ENCODE peak calls at places on chromosomes 12 and 14, in eight cellular contexts. U, G, W, Z, B, A, J and R are unnamed samples.

GRCh38 chr14:63614964-63615363 is 26.7 kb downstream of the WDR89 start:
- DNase-seq in Z (peak), B (no peak), W (peak), A (no peak), U (peak), J (no peak), G (peak), R (no peak)

GRCh38 chr12:5500326-5500659 is 68.4 kb downstream of the NTF3 start:
- DNase-seq in U (no peak), Z (no peak), W (no peak), A (no peak), B (no peak), J (no peak), G (no peak), R (no peak)

GRCh38 chr12:51318846-51319570 is 5.0 kb downstream of the BIN2 start:
- DNase-seq in Z (no peak), G (peak), A (no peak), J (peak), B (no peak), U (no peak), W (no peak), R (no peak)

GRCh38 chr12:3559601-3560294 is 68.7 kb downstream of the PRMT8 start:
- DNase-seq in A (no peak), W (no peak), B (no peak), U (no peak), G (no peak), J (no peak), Z (no peak), R (no peak)

GRCh38 chr12:46339051-46339450 is 33.5 kb downstream of the SLC38A2 start:
- DNase-seq in G (no peak), J (no peak), B (no peak), A (no peak), U (no peak), W (no peak), Z (no peak), R (no peak)

GRCh38 chr14:60310086-60310684 is 61.2 kb downstream of the PPM1A start:
- DNase-seq in J (no peak), W (no peak), A (no peak), G (peak), B (no peak), U (no peak), Z (no peak), R (peak)

GRCh38 chr12:107436376-107436775 is 249.2 kb upstream of the PWP1 start:
- DNase-seq in A (no peak), U (no peak), Z (peak), J (no peak), G (peak), B (peak), W (peak), R (peak)

GRCh38 chr12:99453831-99454538 is 193.6 kb upstream of the GARIN6 start:
- DNase-seq in Z (no peak), J (no peak), A (no peak), U (no peak), W (peak), B (no peak), G (peak), R (peak)

GRCh38 chr12:48379784-48380183 is 29.1 kb upstream of the ZNF641 start:
- DNase-seq in G (peak), U (no peak), A (no peak), W (no peak), B (no peak), J (no peak), Z (peak), R (no peak)

GRCh38 chr12:30853561-30854133 is 72.9 kb upstream of the TSPAN11 start:
- DNase-seq in A (no peak), J (no peak), Z (no peak), W (no peak), B (no peak), U (no peak), G (no peak), R (no peak)

GRCh38 chr14:92886337-92886736 is 36.6 kb upstream of the CHGA start:
- DNase-seq in W (no peak), Z (no peak), U (no peak), A (no peak), J (no peak), G (no peak), B (no peak), R (peak)

GRCh38 chr14:88611878-88612277 is 49.0 kb downstream of the ZC3H14 start:
- DNase-seq in J (no peak), B (no peak), U (peak), Z (peak), W (peak), A (no peak), G (no peak), R (no peak)

GRCh38 chr12:77895699-77896098 is 65.0 kb downstream of the NAV3 start:
- DNase-seq in B (no peak), G (no peak), W (no peak), A (no peak), U (no peak), J (no peak), Z (no peak), R (no peak)

GRCh38 chr14:81246561-81247270 is 26.0 kb upstream of the GTF2A1 start:
- DNase-seq in B (no peak), W (no peak), J (no peak), A (no peak), Z (no peak), U (no peak), G (peak), R (no peak)

GRCh38 chr12:126051611-126052107 is 986.4 kb downstream of the AACS start:
- DNase-seq in Z (peak), U (no peak), G (peak), J (no peak), A (no peak), W (peak), B (no peak), R (peak)

GRCh38 chr14:36212987-36213386 is 36.5 kb upstream of the PTCSC3 start:
- DNase-seq in Z (no peak), J (no peak), A (no peak), W (no peak), B (no peak), U (no peak), G (no peak), R (no peak)

GRCh38 chr14:21997300-21997699 is 323.7 kb upstream of the OR4E1 start:
- DNase-seq in A (no peak), J (peak), U (peak), W (no peak), B (peak), G (no peak), Z (peak), R (peak)

GRCh38 chr12:75735853-75736252 is 224.4 kb upstream of the KRR1 start:
- DNase-seq in J (no peak), G (no peak), W (peak), A (no peak), Z (peak), U (no peak), B (no peak), R (no peak)

GRCh38 chr12:94545937-94546771 is 86.5 kb upstream of the CEP83 start:
- DNase-seq in U (peak), G (peak), J (no peak), Z (peak), W (peak), A (no peak), B (peak), R (peak)

GRCh38 chr12:48883305-48884171 is 17.9 kb upstream of the RND1 start:
- DNase-seq in U (peak), A (no peak), B (peak), J (no peak), G (peak), Z (no peak), W (peak), R (peak)

GRCh38 chr12:16369156-16369555 is 21.7 kb downstream of the MGST1 start:
- DNase-seq in U (no peak), B (no peak), J (no peak), Z (peak), W (no peak), G (no peak), A (no peak), R (no peak)

GRCh38 chr14:52873096-52873495 is 77.8 kb downstream of the FERMT2 start:
- DNase-seq in U (no peak), J (no peak), Z (no peak), B (no peak), A (no peak), W (no peak), G (no peak), R (no peak)

GRCh38 chr12:89999699-90000505 is 291.3 kb upstream of the ATP2B1 start:
- DNase-seq in Z (peak), J (no peak), A (no peak), B (no peak), U (peak), G (peak), W (peak), R (peak)

GRCh38 chr14:104644236-104644635 is 39.7 kb upstream of the TMEM179 start:
- DNase-seq in J (no peak), U (no peak), W (no peak), B (no peak), A (no peak), Z (no peak), G (no peak), R (no peak)

GRCh38 chr12:74780458-74781241 is 243.0 kb downstream of the ATXN7L3B start:
- DNase-seq in U (no peak), Z (peak), G (peak), A (no peak), J (no peak), W (peak), B (no peak), R (no peak)

GRCh38 chr12:76790564-76791552 is 26.9 kb downstream of the ZDHHC17 start:
- DNase-seq in G (peak), J (no peak), Z (peak), U (peak), A (no peak), W (no peak), B (peak), R (no peak)

GRCh38 chr14:71336488-71337192 is 429.4 kb downstream of the PCNX1 start:
- DNase-seq in B (no peak), U (no peak), J (no peak), W (no peak), Z (no peak), G (no peak), A (no peak), R (no peak)

GRCh38 chr14:71341160-71341559 is 433.9 kb downstream of the PCNX1 start:
- DNase-seq in G (no peak), W (no peak), A (no peak), J (no peak), Z (no peak), B (no peak), U (no peak), R (no peak)

GRCh38 chr14:71344506-71344905 is 437.2 kb downstream of the PCNX1 start:
- DNase-seq in Z (no peak), U (no peak), J (no peak), W (no peak), B (no peak), A (no peak), G (no peak), R (no peak)

GRCh38 chr14:71338153-71338552 is 430.9 kb downstream of the PCNX1 start:
- DNase-seq in G (no peak), B (no peak), A (no peak), Z (no peak), U (no peak), J (no peak), W (no peak), R (no peak)

DNA sequence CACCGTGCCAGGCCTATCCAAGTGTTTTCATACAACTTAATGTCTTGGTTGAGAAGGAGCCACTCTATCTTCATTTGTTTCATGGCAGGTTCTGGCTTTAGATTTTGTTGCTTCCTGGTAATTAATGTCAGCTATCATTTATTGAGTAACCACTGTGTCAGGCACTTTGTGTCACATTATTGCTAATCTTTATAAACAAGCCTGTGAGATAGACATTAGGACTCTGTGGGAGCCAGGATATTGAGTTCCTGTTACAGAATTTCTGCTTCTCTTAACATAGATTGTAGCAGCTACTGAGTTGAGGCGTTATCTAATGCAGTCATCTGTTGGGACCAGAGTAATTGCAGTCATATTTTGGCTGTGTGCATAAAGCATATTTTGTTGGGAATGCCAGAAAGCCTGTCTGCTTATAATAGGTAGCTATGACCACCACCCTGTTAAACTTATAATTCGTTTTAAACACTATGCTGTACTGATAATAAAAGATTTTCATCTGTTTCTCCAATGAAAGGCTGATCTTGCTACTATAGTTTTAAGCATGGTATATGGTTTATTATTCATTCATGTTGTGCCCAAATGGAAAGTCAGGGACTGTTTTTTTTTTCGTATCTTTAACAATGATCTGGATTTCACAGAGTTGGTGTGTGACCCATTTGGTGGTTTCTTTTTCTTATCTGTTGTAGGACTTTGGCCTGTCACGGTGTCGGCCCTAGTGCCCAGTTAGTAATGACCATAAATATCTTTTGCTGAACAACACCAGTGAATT is 432.6 kb downstream of the PCNX1 start:
- DNase-seq in B (no peak), Z (no peak), G (no peak), W (no peak), J (no peak), A (no peak), U (peak), R (no peak)
- H3K4me3 ChIP-seq in B (no peak), Z (no peak), G (no peak), W (no peak), J (no peak), A (no peak), U (no peak), R (no peak)

GRCh38 chr12:54388214-54389138 is 3.9 kb upstream of the ZNF385A start:
- DNase-seq in J (no peak), W (no peak), A (no peak), Z (no peak), U (no peak), G (no peak), B (no peak), R (peak)

GRCh38 chr12:54389536-54390175 is 5.1 kb upstream of the ZNF385A start:
- DNase-seq in W (no peak), G (no peak), J (no peak), Z (no peak), A (peak), U (no peak), B (no peak), R (no peak)

GRCh38 chr12:54389139-54389508 is 4.6 kb upstream of the ZNF385A start:
- DNase-seq in J (no peak), B (no peak), A (no peak), Z (no peak), W (no peak), G (no peak), U (no peak), R (no peak)

GRCh38 chr12:54390668-54391551 is 6.4 kb upstream of the ZNF385A start:
- DNase-seq in U (no peak), A (peak), G (no peak), Z (no peak), J (peak), B (peak), W (no peak), R (peak)

DNA sequence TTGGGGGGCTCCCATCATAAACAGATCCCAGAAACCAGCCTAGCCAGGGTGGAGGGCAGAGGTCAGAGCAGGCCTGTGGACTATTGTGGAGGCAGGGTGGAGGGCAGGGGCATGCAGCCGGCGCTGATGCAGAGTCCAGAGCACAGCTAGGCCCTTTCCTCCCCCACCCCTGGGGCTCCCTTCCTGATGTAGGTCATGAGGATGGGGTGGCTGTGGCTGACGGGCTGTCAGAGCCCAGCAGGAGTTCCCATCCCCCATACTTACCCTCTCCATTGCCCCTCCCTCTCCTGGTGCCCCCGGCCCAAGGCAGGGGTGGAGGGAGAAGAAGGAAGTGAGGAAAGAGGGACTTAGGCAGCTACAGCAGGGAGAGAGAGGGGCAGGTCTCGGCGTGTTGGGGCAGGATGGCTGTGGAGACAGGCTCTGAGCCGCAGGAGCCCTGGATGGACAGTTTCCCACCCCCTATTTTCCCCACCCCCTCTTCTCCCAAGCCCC is 5.7 kb upstream of the ZNF385A start:
- DNase-seq in B (peak), J (no peak), G (no peak), Z (no peak), A (peak), U (no peak), W (no peak), R (peak)
- H3K4me3 ChIP-seq in B (peak), J (no peak), G (no peak), Z (no peak), A (no peak), U (no peak), W (no peak), R (no peak)

DNA sequence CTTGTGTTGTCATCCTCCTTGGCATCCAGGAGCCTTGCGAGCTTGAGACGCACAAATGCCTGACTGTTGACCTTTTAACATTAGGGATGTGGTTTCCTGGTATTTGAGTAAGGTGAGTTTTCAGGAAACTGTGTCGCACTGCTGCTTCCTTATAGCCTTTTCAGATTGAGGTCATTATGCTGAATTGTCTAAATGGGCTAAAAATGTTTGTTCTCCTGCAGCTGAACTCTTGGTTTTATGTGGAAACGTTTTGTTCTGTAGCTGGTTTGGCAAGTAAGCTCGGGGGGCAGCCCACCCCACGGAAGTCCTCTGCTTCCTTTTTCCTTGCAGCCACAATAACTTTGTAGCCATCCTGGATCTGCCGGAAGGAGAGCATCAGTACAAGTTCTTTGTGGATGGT is 5.7 kb downstream of the PRKAB1 start:
- DNase-seq in B (no peak), U (peak), Z (no peak), J (no peak), G (no peak), W (no peak), A (peak), R (no peak)
- H3K4me3 ChIP-seq in B (no peak), U (no peak), Z (no peak), J (no peak), G (no peak), W (no peak), A (no peak), R (no peak)

GRCh38 chr12:71041481-71041880 is 116.3 kb downstream of the TSPAN8 start:
- DNase-seq in Z (no peak), U (no peak), G (no peak), J (no peak), W (no peak), A (no peak), B (no peak), R (no peak)

GRCh38 chr12:71045781-71046180 is 112.0 kb downstream of the TSPAN8 start:
- DNase-seq in G (peak), U (peak), A (no peak), Z (peak), B (no peak), J (no peak), W (peak), R (no peak)

GRCh38 chr12:71046215-71046614 is 111.6 kb downstream of the TSPAN8 start:
- DNase-seq in J (no peak), G (peak), A (no peak), W (peak), Z (peak), U (peak), B (no peak), R (no peak)
- H3K4me3 ChIP-seq in J (no peak), G (peak), A (no peak), W (no peak), Z (no peak), U (no peak), B (no peak), R (no peak)